ENCODE peak calls at places on chromosomes 4 and X, in five cellular contexts. Y, V, T, Q and U are unnamed samples. For H3K4me1, the result is how much of the 10 kb centered on the place peaks cover.

GRCh38 chr4:48017108-48017527 is 546 bp downstream of the NIPAL1 start:
- DNase-seq in Y (peak), V (peak), T (peak), Q (peak), U (no peak)

GRCh38 chr4:41679991-41680390 is 68.5 kb downstream of the PHOX2B start:
- DNase-seq in Y (no peak), V (no peak), T (peak), Q (no peak), U (no peak)

GRCh38 chr4:54359919-54360650 is 131.0 kb downstream of the PDGFRA start:
- DNase-seq in Y (no peak), V (no peak), T (no peak), Q (no peak), U (no peak)

GRCh38 chrX:115229337-115229991 is 4.4 kb downstream of the LRCH2 start:
- DNase-seq in Y (no peak), V (peak), T (no peak), Q (no peak), U (no peak)

GRCh38 chr4:99983289-99983943 is 33.3 kb upstream of the H2AZ1 start:
- DNase-seq in Y (no peak), V (no peak), T (no peak), Q (no peak), U (no peak)

GRCh38 chr4:24477919-24478318 is 106.4 kb downstream of the DHX15 start:
- DNase-seq in Y (peak), V (peak), T (peak), Q (no peak), U (no peak)

GRCh38 chr4:22410645-22411247 is 105.1 kb downstream of the ADGRA3 start:
- DNase-seq in Y (no peak), V (peak), T (peak), Q (no peak), U (no peak)

GRCh38 chrX:143781103-143781502 is 60.6 kb upstream of the SPANXN2 start:
- DNase-seq in Y (peak), V (no peak), T (no peak), Q (no peak), U (peak)

GRCh38 chr4:38113136-38113535 is 152.9 kb downstream of the PTTG2 start:
- DNase-seq in Y (no peak), V (no peak), T (no peak), Q (no peak), U (no peak)

GRCh38 chrX:149374751-149375150 is 130.4 kb downstream of the IDS start:
- DNase-seq in Y (no peak), V (no peak), T (no peak), Q (no peak), U (no peak)

GRCh38 chr4:30399476-30399875 is 320.7 kb upstream of the PCDH7 start:
- DNase-seq in Y (no peak), V (no peak), T (no peak), Q (no peak), U (no peak)

GRCh38 chrX:37509349-37509748 is 62.1 kb upstream of the LANCL3 start:
- DNase-seq in Y (no peak), V (peak), T (no peak), Q (no peak), U (no peak)

GRCh38 chrX:15073313-15073712 is 196.6 kb downstream of the ASB9 start:
- DNase-seq in Y (no peak), V (peak), T (no peak), Q (no peak), U (no peak)

GRCh38 chrX:13690836-13691235 is 1.9 kb downstream of the RAB9A start:
- DNase-seq in Y (no peak), V (no peak), T (no peak), Q (no peak), U (no peak)

GRCh38 chrX:24229400-24229879 is 79.9 kb downstream of the ZFX start:
- DNase-seq in Y (no peak), V (no peak), T (no peak), Q (no peak), U (no peak)

GRCh38 chr4:168077726-168078239 is 14.6 kb upstream of the ANXA10 start:
- DNase-seq in Y (no peak), V (peak), T (no peak), Q (no peak), U (no peak)

GRCh38 chrX:40153335-40154221 is 55.8 kb upstream of the BCOR start:
- DNase-seq in Y (peak), V (no peak), T (no peak), Q (peak), U (no peak)

GRCh38 chr4:69458184-69458826 is 37.4 kb downstream of the UGT2B4 start:
- DNase-seq in Y (no peak), V (no peak), T (no peak), Q (no peak), U (no peak)

GRCh38 chrX:131225078-131225477 is 64.0 kb downstream of the IGSF1 start:
- DNase-seq in Y (no peak), V (no peak), T (no peak), Q (no peak), U (no peak)

GRCh38 chr4:148060264-148061138 is 328.6 kb downstream of the ARHGAP10 start:
- DNase-seq in Y (no peak), V (no peak), T (no peak), Q (no peak), U (no peak)

GRCh38 chr4:123443401-123444297 is 47.1 kb downstream of the SPRY1 start:
- DNase-seq in Y (no peak), V (no peak), T (peak), Q (no peak), U (peak)

GRCh38 chrX:48927125-48927524 is 8.3 kb upstream of the PIM2 start:
- DNase-seq in Y (peak), V (no peak), T (no peak), Q (no peak), U (no peak)
- H3K9ac ChIP-seq in Y (no peak), V (no peak), T (no peak), Q (no peak), U (peak)

DNA sequence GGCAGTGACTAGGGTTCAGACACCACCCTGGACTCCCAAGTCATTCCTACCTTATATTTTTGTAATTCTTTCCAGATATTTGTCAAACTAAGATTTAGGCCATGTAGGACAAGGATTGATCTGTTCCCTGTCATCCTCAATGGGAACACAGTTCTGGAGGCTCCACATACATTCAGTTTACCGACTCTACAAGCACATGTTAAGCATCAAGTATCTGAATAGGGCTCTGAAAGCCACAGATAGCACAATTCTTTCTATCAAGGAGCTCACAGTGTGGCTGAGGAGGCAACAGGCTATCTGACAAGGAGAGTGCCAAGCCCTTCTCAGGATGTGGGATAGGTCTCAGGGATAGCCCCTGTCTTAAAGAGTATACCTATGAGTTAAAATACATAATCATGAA is 37.0 kb upstream of the CXCL8 start:
- DNase-seq in Y (no peak), V (no peak), T (no peak), Q (peak), U (no peak)
- H3K4me1 ChIP-seq in Y (under half), V (half or more), T (under half), Q (half or more), U (under half)

GRCh38 chrX:49309401-49309981 is 6.0 kb downstream of the GAGE10 start:
- DNase-seq in Y (peak), V (peak), T (peak), Q (no peak), U (peak)
- H3K9ac ChIP-seq in Y (no peak), V (peak), T (peak), Q (peak), U (peak)

GRCh38 chr4:114600066-114600552 is 1.5 kb downstream of the UGT8 start:
- DNase-seq in Y (no peak), V (no peak), T (no peak), Q (no peak), U (no peak)
- H3K4me1 ChIP-seq in Y (under half), V (under half), T (under half), Q (under half), U (under half)

GRCh38 chr4:84995386-84995785 is 28.9 kb upstream of the WDFY3 start:
- DNase-seq in Y (no peak), V (no peak), T (no peak), Q (no peak), U (no peak)

GRCh38 chr4:84994280-84994679 is 27.8 kb upstream of the WDFY3 start:
- DNase-seq in Y (peak), V (no peak), T (no peak), Q (no peak), U (no peak)
- H3K9ac ChIP-seq in Y (no peak), V (no peak), T (no peak), Q (no peak), U (no peak)

GRCh38 chrX:30593435-30594200 is 16.1 kb upstream of the TASL start:
- DNase-seq in Y (peak), V (no peak), T (no peak), Q (no peak), U (no peak)
- H3K4me1 ChIP-seq in Y (under half), V (under half), T (under half), Q (under half), U (under half)

GRCh38 chr4:13592220-13592619 is 35.3 kb downstream of the BOD1L1 start:
- DNase-seq in Y (no peak), V (no peak), T (no peak), Q (no peak), U (no peak)

GRCh38 chr4:13588954-13589353 is 38.6 kb downstream of the BOD1L1 start:
- DNase-seq in Y (no peak), V (no peak), T (no peak), Q (no peak), U (no peak)

DNA sequence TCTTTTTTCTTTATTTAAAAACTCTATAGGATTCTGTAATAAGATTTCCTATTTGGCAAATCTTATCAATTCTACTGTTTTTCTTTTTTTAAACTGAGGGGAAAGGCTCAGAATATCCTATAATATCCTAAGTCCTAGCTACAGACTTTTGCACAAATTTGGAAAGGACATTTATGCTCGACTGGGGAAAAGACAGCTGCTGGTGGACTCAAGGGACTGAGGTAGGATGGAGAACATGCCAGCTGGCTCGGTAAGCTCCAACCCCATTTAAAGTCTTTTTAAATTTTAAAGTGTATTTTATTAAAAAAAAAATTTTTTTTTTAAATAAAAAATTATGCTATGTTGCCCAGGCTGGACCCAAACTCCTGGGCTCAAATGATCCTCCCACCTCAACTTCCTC is 36.8 kb downstream of the BOD1L1 start:
- DNase-seq in Y (no peak), V (no peak), T (no peak), Q (no peak), U (no peak)
- H3K9ac ChIP-seq in Y (no peak), V (no peak), T (no peak), Q (no peak), U (no peak)